ENCODE peak calls at places on chromosomes 16 and 17, in four cellular contexts. G, C, N and X are unnamed samples.
A peak's percentile ranks its signal among the peaks of the same experiment; 100 is the strongest.

GRCh38 chr17:77233635-77234334 is 93.0 kb downstream of the SEC14L1 start:
- DNase-seq in C (peak; percentile 18), G (peak; percentile 67), N (peak; percentile 25), X (no peak)

GRCh38 chr17:8740486-8740885 is 4.2 kb downstream of the CCDC42 start:
- DNase-seq in G (peak; percentile 33), N (no peak), C (no peak), X (peak; percentile 40)

GRCh38 chr17:79794659-79795511 is 2.0 kb downstream of the CBX8 start:
- DNase-seq in G (no peak), N (no peak), C (no peak), X (no peak)

GRCh38 chr17:41959336-41960095 is 7.1 kb upstream of the CNP start:
- DNase-seq in N (no peak), C (no peak), G (no peak), X (no peak)

GRCh38 chr16:28950648-28951409 is at the start of gene NFATC2IP:
- DNase-seq in G (peak; percentile 99), C (peak; percentile 99), N (peak; percentile 100), X (peak; percentile 99)

GRCh38 chr16:21060027-21060510 is 90.6 kb downstream of the DNAH3 start:
- DNase-seq in C (no peak), N (no peak), G (no peak), X (no peak)

GRCh38 chr17:67221062-67221998 is 23.7 kb downstream of the HELZ start:
- DNase-seq in C (no peak), G (peak; percentile 26), N (no peak), X (no peak)

GRCh38 chr17:62899349-62899748 is 66.7 kb upstream of the TANC2 start:
- DNase-seq in C (no peak), N (no peak), G (no peak), X (no peak)

GRCh38 chr17:17525331-17525730 is 29.1 kb upstream of the RASD1 start:
- DNase-seq in N (no peak), C (no peak), G (no peak), X (no peak)

GRCh38 chr16:52611817-52612673 is 65.1 kb upstream of the TOX3 start:
- DNase-seq in G (no peak), C (peak; percentile 68), N (no peak), X (no peak)

DNA sequence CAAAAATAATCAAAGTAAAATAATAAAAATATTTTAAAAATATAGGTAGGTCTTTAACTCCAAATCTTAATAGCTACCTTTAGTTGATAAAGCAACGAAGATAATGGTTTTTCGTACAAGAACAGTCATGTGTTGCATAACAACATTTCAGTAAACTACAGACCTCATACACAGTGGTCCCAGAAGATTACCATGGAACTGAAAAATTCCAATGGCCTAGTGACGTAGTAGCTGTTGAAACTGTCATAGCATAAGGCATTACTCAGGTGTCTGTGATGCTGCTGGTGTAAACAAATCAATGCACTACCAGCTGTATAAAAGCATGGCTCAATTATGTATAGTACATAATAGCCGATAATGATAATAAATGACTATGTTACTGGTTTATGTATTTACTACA is 43.9 kb downstream of the CREBBP start:
- DNase-seq in G (no peak), N (no peak), C (no peak), X (no peak)
- TF ChIP-seq CTCF in G (no peak), N (no peak), C (no peak), X (no peak)

DNA sequence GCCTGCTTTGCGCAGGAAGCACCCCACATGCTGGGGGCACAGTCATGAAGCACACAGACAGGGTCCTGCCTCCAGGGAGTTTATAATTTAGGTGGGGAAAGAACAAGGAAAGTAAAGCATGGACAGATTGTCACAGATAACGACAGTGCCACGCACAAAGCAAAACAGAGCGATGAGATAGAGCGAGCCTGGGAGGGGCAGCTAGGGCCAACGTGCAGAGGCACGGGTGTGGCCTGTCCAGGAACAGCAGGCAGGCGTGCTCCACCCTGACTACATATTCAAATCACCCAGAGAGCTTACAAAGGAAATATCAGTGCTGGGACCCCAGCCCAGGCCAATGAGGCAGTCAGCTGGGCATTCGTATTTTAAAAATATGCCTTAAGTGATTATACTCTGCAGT is 16.8 kb downstream of the LGALS9 start:
- DNase-seq in C (no peak), N (no peak), G (no peak), X (no peak)
- TF ChIP-seq CTCF in C (no peak), N (no peak), G (no peak), X (no peak)

GRCh38 chr16:84039696-84040095 is 2.9 kb downstream of the SLC38A8 start:
- DNase-seq in N (no peak), G (no peak), C (no peak), X (no peak)
- TF ChIP-seq CTCF in N (no peak), G (no peak), C (no peak), X (no peak)

DNA sequence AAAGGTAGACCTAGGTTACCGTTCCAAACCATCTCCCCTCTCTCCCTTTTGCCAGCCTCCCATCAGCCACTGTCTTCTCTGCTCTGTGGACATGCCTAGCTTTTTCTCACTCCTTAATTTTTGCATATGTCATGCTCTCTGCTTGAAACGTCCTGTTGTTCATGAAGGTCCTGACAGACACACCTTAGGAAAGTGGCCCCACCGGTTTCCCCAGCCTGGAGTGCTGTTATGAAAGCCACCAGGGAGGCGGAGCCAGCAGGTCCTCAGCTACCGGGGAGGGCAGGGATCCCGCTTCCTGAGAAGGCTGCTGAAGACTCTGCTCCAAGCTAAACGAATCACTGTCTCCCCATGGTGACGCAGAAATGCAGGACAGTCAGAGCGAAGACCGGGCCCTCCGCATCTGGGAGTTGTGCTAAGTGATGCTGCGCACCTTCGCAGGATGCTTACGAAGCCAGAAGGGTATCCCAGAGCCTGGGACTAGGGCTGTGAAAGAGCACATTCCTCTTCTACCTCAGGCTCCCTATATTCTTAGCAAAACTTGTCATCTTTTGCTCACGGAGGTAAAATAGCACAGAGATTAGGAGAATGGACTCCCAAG is 2.3 kb upstream of the SLC16A11 start:
- DNase-seq in N (no peak), G (no peak), C (peak; percentile 92), X (no peak)
- TF ChIP-seq CTCF in N (peak; percentile 45), G (no peak), C (no peak), X (peak; percentile 27)

GRCh38 chr17:5793157-5793556 is 208.8 kb upstream of the NLRP1 start:
- DNase-seq in N (no peak), C (no peak), G (no peak), X (no peak)
- TF ChIP-seq CTCF in N (peak; percentile 11), C (no peak), G (no peak), X (no peak)

GRCh38 chr17:57281887-57282653 is 25.7 kb downstream of the MSI2 start:
- DNase-seq in C (no peak), G (no peak), N (no peak), X (no peak)
- TF ChIP-seq CTCF in C (no peak), G (no peak), N (no peak), X (no peak)

GRCh38 chr17:75877752-75878173 is 618 bp downstream of the TRIM47 start:
- DNase-seq in C (peak; percentile 59), N (no peak), G (peak; percentile 73), X (peak; percentile 65)

GRCh38 chr17:75875940-75876189 is 2.5 kb downstream of the TRIM47 start:
- DNase-seq in N (no peak), C (no peak), G (no peak), X (no peak)

GRCh38 chr17:75875182-75875939 is 3.0 kb downstream of the TRIM47 start:
- DNase-seq in G (no peak), C (no peak), N (no peak), X (no peak)

GRCh38 chr17:75876938-75877751 is 1.2 kb downstream of the TRIM47 start:
- DNase-seq in N (no peak), C (no peak), G (no peak), X (no peak)

DNA sequence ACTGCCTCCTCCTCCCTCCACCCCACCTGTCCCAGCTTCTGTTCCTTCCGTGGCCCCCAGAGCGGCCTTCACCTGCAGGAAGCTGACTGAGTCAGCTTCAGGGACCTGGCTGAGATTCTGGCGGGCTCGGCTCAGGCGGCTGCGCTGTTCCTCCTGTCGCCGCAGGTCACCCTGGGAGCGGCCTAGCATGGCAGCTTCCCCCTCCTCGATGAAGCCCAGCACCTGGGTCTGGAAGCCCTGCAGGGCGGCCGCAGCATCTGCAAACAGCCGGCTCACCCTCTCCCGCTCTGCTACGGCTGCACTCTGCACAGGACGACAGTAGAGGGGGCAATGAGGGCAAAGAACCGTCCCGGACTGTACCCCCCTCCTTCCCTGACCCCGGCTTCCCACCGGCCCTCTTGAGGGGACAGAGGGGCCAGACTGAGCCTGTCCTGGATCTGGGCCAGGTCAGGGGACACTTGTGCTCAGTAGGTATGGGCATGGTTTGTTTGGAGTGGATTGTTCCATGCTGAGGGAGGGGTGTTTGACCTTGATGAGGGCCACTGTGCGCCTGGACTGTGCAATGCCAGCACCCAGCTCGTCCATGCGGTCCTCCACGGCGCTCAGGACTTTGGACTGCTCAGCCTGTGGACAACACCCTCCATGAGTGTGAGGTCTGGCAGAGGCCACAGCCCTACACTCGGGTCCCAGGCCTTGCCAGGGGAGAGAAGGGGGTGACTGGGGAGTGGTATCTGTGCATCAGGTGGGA is 2.0 kb downstream of the TRIM47 start:
- DNase-seq in N (no peak), C (no peak), G (peak; percentile 55), X (no peak)
- TF ChIP-seq CTCF in N (no peak), C (peak; percentile 2), G (peak; percentile 35), X (no peak)

DNA sequence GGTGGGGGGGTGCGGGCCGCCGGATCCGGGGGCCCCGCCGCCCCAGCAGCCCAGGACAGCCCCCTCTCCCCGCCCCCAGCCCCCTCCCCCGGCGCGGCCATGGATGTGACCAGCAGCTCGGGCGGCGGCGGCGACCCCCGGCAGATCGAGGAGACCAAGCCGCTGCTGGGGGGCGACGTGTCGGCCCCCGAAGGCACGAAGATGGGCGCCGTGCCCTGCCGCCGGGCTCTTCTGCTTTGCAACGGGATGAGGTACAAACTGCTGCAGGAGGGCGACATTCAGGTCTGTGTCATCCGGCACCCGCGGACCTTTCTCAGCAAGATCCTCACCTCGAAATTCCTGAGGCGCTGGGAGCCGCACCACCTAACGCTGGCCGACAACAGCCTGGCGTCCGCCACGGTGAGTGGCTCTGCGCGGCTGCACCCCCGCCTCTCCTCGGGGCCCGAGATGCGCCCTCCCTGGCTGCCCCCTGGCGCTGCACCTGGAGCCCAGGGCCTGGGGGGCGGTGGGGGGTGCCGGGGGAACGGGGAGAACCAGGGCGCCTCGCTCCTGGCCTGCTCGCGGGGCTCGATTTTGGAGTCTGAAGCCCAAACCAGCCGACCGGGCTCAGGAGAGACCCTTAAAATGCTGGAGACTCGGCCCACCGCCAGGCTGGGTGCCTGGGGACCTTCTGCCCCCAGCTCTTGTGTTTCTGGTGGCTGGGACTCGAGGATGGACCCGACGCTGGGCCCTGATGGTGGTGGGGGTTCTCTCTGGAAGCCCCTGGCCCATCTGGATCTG is 725 bp downstream of the CMIP start:
- DNase-seq in C (no peak), N (no peak), G (peak; percentile 70), X (peak; percentile 52)
- TF ChIP-seq CTCF in C (peak; percentile 24), N (peak; percentile 50), G (no peak), X (peak; percentile 16)

GRCh38 chr16:17921357-17921978 is 415.1 kb downstream of the NPIPA8 start:
- DNase-seq in N (peak; percentile 12), G (peak; percentile 41), C (peak; percentile 15), X (peak; percentile 20)
- TF ChIP-seq CTCF in N (peak; percentile 27), G (peak; percentile 75), C (peak; percentile 57), X (peak; percentile 43)

GRCh38 chr17:81115749-81116464 is 49.4 kb upstream of the PVALEF start:
- DNase-seq in G (no peak), N (no peak), C (no peak), X (no peak)

GRCh38 chr17:81115219-81115618 is 50.1 kb upstream of the PVALEF start:
- DNase-seq in C (no peak), G (no peak), N (no peak), X (no peak)

GRCh38 chr17:81117672-81118198 is 47.6 kb upstream of the PVALEF start:
- DNase-seq in C (no peak), N (no peak), G (no peak), X (no peak)

GRCh38 chr17:81118308-81119221 is 46.7 kb upstream of the PVALEF start:
- DNase-seq in C (no peak), G (no peak), N (no peak), X (no peak)

GRCh38 chr17:81116704-81117103 is 48.6 kb upstream of the PVALEF start:
- DNase-seq in G (no peak), N (no peak), C (no peak), X (no peak)
- TF ChIP-seq CTCF in G (no peak), N (no peak), C (no peak), X (no peak)